ENCODE peak calls at places on chromosomes 1 and 21, in six cellular contexts. X, N, Q, D, M and A are unnamed samples.

GRCh38 chr1:237619553-237619952 is 271.2 kb downstream of the ZP4 start:
- DNase-seq in N (no peak), Q (no peak), M (no peak), D (no peak), X (no peak), A (no peak)

GRCh38 chr21:34874689-34875513 is 174.2 kb downstream of the RUNX1 start:
- DNase-seq in X (no peak), M (no peak), Q (peak), D (no peak), N (no peak), A (no peak)

GRCh38 chr1:180507826-180508724 is 5.7 kb upstream of the ACBD6 start:
- DNase-seq in D (peak), M (no peak), X (peak), N (no peak), Q (no peak), A (no peak)

GRCh38 chr1:181398544-181398943 is 84.8 kb upstream of the CACNA1E start:
- DNase-seq in D (no peak), X (no peak), M (no peak), Q (peak), N (no peak), A (no peak)

GRCh38 chr1:19393051-19393450 is 80.9 kb downstream of the SLC66A1 start:
- DNase-seq in Q (no peak), N (no peak), M (no peak), X (no peak), D (no peak), A (no peak)

GRCh38 chr1:248686815-248687214 is 15.8 kb downstream of the OR14I1 start:
- DNase-seq in Q (no peak), M (no peak), X (peak), N (no peak), D (peak), A (no peak)

GRCh38 chr1:94527447-94528031 is 14.0 kb downstream of the F3 start:
- DNase-seq in Q (no peak), N (no peak), M (no peak), D (peak), X (peak), A (no peak)

GRCh38 chr1:200035956-200036615 is 8.6 kb downstream of the NR5A2 start:
- DNase-seq in Q (peak), M (no peak), N (no peak), D (no peak), X (no peak), A (no peak)

GRCh38 chr1:230345139-230345885 is 80.8 kb downstream of the PGBD5 start:
- DNase-seq in M (no peak), Q (no peak), X (no peak), N (no peak), D (no peak), A (no peak)

GRCh38 chr1:204984499-204984898 is 58.5 kb upstream of the CNTN2 start:
- DNase-seq in N (no peak), M (no peak), Q (no peak), D (no peak), X (no peak), A (no peak)

GRCh38 chr1:150406483-150406882 is 42.5 kb downstream of the RPRD2 start:
- DNase-seq in N (no peak), X (no peak), D (no peak), M (no peak), Q (no peak), A (no peak)

GRCh38 chr1:40477680-40478057 is 579 bp downstream of the ZFP69 start:
- DNase-seq in X (no peak), D (peak), Q (no peak), M (no peak), N (no peak), A (peak)

GRCh38 chr1:183255073-183255472 is 69.0 kb downstream of the LAMC2 start:
- DNase-seq in M (no peak), Q (no peak), D (no peak), X (no peak), N (no peak), A (no peak)

GRCh38 chr1:228833911-228834631 is 98.8 kb downstream of the RHOU start:
- DNase-seq in M (no peak), Q (no peak), D (no peak), X (peak), N (no peak), A (no peak)

GRCh38 chr1:10631811-10632481 is 157.2 kb downstream of the PEX14 start:
- DNase-seq in N (no peak), M (no peak), D (no peak), Q (peak), X (no peak), A (no peak)

GRCh38 chr1:23751050-23751814 is 8.0 kb downstream of the ELOA start:
- DNase-seq in Q (peak), D (peak), X (peak), N (no peak), M (peak), A (no peak)

GRCh38 chr1:196466656-196467055 is 141.6 kb downstream of the KCNT2 start:
- DNase-seq in X (peak), D (no peak), N (no peak), Q (no peak), M (no peak), A (no peak)

GRCh38 chr1:150185481-150185880 is 35.8 kb downstream of the PLEKHO1 start:
- DNase-seq in D (no peak), X (no peak), Q (no peak), N (no peak), M (no peak), A (no peak)

GRCh38 chr1:8018492-8019228 is 7.4 kb downstream of the ERRFI1 start:
- DNase-seq in Q (no peak), D (peak), M (no peak), X (peak), N (no peak), A (no peak)

GRCh38 chr1:162430583-162430982 is 18.6 kb upstream of the SH2D1B start:
- DNase-seq in X (no peak), Q (no peak), M (no peak), N (no peak), D (no peak), A (no peak)

GRCh38 chr1:204493145-204493881 is 1.3 kb downstream of the PIK3C2B start:
- DNase-seq in M (peak), D (peak), Q (peak), N (no peak), X (peak), A (peak)

GRCh38 chr1:237229333-237229732 is 187.3 kb downstream of the RYR2 start:
- DNase-seq in Q (no peak), N (no peak), D (no peak), M (no peak), X (no peak), A (no peak)

GRCh38 chr1:1165485-1165884 is 8.2 kb upstream of the TTLL10 start:
- DNase-seq in X (peak), N (no peak), Q (no peak), D (no peak), M (no peak), A (no peak)

GRCh38 chr1:212024469-212025149 is 10.7 kb downstream of the INTS7 start:
- DNase-seq in D (no peak), Q (no peak), X (no peak), N (no peak), M (no peak), A (no peak)

GRCh38 chr1:93179886-93180722 is at the start of gene TMED5:
- DNase-seq in D (peak), N (peak), M (peak), Q (peak), X (peak), A (peak)

DNA sequence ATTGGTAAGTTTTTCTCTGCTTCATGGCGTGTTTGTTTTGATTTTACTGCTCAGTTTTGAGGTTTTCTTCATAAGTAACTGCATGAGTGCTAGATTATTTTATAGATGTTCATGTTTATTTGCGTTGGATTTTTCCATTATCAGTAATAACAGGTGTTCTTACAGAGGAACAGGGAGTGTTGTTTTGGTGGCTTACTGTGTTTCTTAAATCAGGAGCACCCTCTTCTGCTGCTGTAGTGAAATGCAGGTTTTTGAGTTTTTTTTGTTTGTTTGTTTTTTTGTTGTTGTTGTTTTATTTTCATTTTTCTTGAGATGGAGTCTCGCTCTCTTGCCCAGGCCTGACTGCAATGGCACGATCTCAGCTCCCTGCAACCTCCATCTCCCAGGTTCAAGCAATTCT is 32.6 kb downstream of the CTBS start:
- DNase-seq in M (no peak), N (no peak), Q (no peak), D (no peak), X (peak), A (no peak)
- TF ChIP-seq CTCF in M (no peak), N (peak), Q (peak), D (peak), X (peak), A (peak)

DNA sequence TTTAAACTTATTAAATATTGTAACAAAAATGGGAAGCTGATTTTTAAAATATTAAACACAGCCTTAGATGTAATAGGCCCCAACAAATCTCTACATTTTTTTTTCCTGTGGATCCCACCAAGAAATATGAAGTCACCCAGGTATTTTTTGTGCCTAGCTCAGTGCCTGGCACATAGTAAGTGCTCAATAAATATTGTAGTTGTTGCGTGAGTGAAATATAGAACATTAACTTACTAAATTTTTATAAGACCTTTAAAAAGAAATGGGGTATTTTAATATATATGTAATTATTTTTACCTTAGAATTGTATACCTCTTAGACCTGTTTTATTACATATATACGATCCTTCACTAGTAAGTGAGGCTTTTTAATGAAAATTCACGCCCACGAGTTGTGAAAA is 569 bp upstream of the DNAH14 start:
- DNase-seq in D (no peak), X (no peak), Q (no peak), M (no peak), N (no peak), A (no peak)
- H3K27ac ChIP-seq in D (no peak), X (peak), Q (no peak), M (peak), N (no peak), A (no peak)

DNA sequence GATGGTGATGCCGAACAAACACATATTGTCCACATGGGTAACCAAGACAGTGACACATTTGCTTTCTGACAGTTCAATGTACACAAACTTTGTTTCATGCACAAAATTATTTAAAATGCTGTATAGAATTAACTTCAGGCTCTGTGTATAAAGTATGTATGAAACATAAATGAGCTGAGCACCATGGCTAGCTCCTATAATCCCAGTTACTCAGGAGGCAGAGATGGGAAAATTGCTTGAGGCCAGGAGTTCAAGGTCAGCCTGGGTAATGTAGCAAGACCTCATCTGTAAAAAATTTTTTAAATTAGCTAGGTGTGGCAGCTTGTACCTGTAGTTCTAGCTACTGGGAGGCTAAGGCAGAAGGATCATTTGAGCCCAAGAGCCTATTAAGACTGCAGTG is 19.2 kb upstream of the RC3H1 start:
- DNase-seq in N (no peak), X (peak), D (no peak), Q (no peak), M (no peak), A (no peak)
- TF ChIP-seq CTCF in N (no peak), X (no peak), D (no peak), Q (no peak), M (no peak), A (no peak)

DNA sequence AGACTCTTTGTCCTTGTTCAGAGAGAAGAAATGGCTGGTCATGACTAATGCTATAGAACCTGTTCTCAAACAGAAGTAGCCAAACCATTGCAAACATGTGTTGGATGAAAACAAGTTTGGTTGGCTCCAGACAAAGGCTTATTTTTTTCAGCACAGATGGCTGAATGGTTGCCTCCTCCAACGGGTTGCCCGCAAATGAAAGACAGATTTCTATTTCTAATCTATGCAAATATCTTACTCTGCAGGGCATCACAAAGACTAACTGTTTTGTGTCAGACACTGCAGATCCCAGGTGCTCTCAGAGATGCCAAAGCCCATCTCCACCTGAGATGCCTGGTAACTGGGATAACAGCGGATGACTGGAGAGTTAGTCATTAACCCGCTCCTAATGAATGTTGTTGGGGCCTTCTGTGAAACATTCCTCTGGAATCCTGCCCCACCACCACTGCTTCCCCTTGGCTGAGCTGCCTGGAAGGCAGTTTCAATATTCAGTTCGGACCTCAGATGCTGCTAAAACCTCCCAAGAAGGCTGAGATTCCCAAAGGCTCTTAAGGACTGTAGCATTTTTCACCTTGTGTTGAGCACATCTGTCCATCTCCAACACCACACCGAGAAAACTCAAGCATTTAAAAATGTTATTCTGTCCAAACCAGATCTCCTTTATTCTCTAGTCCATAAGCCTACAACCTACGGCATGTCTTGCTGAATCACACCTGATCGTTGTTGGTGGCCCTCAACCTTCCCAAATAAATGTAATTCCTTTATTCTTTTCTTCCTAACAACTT is 104.4 kb downstream of the PTPN14 start:
- DNase-seq in Q (peak), N (no peak), M (peak), X (peak), D (peak), A (no peak)
- H3K27ac ChIP-seq in Q (peak), N (peak), M (no peak), X (peak), D (peak), A (no peak)

GRCh38 chr1:36217667-36218066 is 6.6 kb upstream of the THRAP3 start:
- DNase-seq in X (peak), M (no peak), D (no peak), N (no peak), Q (no peak), A (no peak)
- TF ChIP-seq CTCF in X (peak), M (no peak), D (peak), N (peak), Q (peak), A (peak)

GRCh38 chr21:17795084-17796036 is 23.8 kb downstream of the C21orf91 start:
- DNase-seq in X (no peak), D (no peak), M (no peak), N (no peak), Q (no peak), A (no peak)
- H3K27ac ChIP-seq in X (no peak), D (no peak), M (no peak), N (no peak), Q (no peak), A (no peak)

GRCh38 chr1:29324771-29325351 is 88.5 kb downstream of the PTPRU start:
- DNase-seq in D (peak), Q (peak), M (no peak), N (no peak), X (no peak), A (no peak)
- TF ChIP-seq CTCF in D (no peak), Q (no peak), M (no peak), N (no peak), X (no peak), A (no peak)

DNA sequence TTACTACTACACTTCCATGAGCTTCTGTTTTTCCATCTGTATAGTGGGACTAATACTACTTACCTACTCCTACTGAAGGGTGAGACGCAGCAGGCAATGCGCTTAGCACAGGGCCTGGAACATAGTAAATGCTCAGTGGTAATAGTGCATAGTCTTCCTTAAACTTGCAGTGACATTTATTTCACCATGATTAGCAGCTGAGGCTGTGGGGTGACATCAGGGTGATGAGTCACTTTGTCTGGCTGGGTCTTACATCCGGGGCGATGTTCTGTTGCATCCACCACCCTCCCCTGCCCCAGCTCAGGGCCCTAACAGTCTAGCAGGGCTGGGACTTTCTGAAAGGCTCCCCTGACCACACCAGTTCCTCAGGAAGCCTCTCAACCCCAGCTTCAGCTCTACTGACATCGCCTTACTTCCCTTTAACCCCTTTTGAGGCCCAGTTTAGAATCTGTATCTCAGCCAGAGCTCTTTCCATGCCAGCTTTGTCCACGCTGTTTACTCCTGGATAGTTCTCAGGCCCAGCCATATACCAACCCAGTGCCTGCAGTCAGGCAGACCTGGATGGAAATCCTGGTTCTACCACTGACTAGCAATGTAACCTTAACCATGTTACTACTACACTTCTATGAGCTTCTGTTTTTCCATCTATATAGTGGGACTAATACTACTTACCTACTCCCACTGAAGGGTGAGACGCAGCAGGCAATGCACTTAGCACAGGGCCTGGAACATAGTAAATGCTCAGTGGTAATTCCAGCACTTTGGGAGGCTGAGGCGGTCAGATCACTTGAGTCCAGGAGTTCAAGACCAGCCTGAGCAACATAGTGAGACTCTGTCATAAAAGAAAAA is 66.3 kb downstream of the CD58 start:
- DNase-seq in N (peak), Q (no peak), M (peak), X (peak), D (peak), A (peak)
- H3K27ac ChIP-seq in N (no peak), Q (no peak), M (no peak), X (peak), D (no peak), A (peak)

GRCh38 chr1:59638172-59638800 is 176.5 kb upstream of the HOOK1 start:
- DNase-seq in M (no peak), D (peak), X (no peak), N (no peak), Q (peak), A (no peak)
- TF ChIP-seq CTCF in M (no peak), D (no peak), X (no peak), N (no peak), Q (no peak), A (no peak)